ENCODE peak calls at places on chromosomes 6 and 20, in nine cellular contexts. One of them, this sample, is unnamed.

GRCh38 chr6:165841153-165841558 is 178.1 kb upstream of the PDE10A start:
- DNase-seq in fibroblast of lung: no peak
- DNase-seq in pancreas: no peak
- DNase-seq in heart left ventricle: no peak
- DNase-seq in activated B cell treated with CpG ODN at 0.5 μM for 24 hours: no peak
- DNase-seq in uterus: no peak
- DNase-seq in CD8-positive, alpha-beta T cell: no peak
- DNase-seq in fibroblast of the aortic adventitia: no peak
- DNase-seq in GM13977: no peak
- DNase-seq in this sample: no peak

GRCh38 chr6:95601133-95601532 is 23.8 kb downstream of the MANEA start:
- DNase-seq in fibroblast of lung: peak
- DNase-seq in pancreas: no peak
- DNase-seq in heart left ventricle: no peak
- DNase-seq in activated B cell treated with CpG ODN at 0.5 μM for 24 hours: no peak
- DNase-seq in uterus: no peak
- DNase-seq in CD8-positive, alpha-beta T cell: no peak
- DNase-seq in fibroblast of the aortic adventitia: no peak
- DNase-seq in GM13977: no peak
- DNase-seq in this sample: no peak

GRCh38 chr6:56101141-56101553 is 146.2 kb downstream of the COL21A1 start:
- DNase-seq in fibroblast of lung: peak
- DNase-seq in pancreas: no peak
- DNase-seq in heart left ventricle: no peak
- DNase-seq in activated B cell treated with CpG ODN at 0.5 μM for 24 hours: no peak
- DNase-seq in uterus: no peak
- DNase-seq in CD8-positive, alpha-beta T cell: no peak
- DNase-seq in fibroblast of the aortic adventitia: peak
- DNase-seq in GM13977: no peak
- DNase-seq in this sample: no peak

GRCh38 chr6:73728548-73729205 is 32.7 kb downstream of the CD109 start:
- DNase-seq in fibroblast of lung: no peak
- DNase-seq in pancreas: no peak
- DNase-seq in heart left ventricle: no peak
- DNase-seq in activated B cell treated with CpG ODN at 0.5 μM for 24 hours: no peak
- DNase-seq in uterus: no peak
- DNase-seq in CD8-positive, alpha-beta T cell: no peak
- DNase-seq in fibroblast of the aortic adventitia: no peak
- DNase-seq in GM13977: no peak
- DNase-seq in this sample: peak

GRCh38 chr20:51305316-51306052 is 237.0 kb downstream of the NFATC2 start:
- DNase-seq in fibroblast of lung: no peak
- DNase-seq in pancreas: no peak
- DNase-seq in heart left ventricle: no peak
- DNase-seq in activated B cell treated with CpG ODN at 0.5 μM for 24 hours: no peak
- DNase-seq in uterus: no peak
- DNase-seq in CD8-positive, alpha-beta T cell: no peak
- DNase-seq in fibroblast of the aortic adventitia: no peak
- DNase-seq in GM13977: no peak
- DNase-seq in this sample: no peak

GRCh38 chr6:44009425-44010321 is 117.6 kb downstream of the MRPL14 start:
- DNase-seq in fibroblast of lung: no peak
- DNase-seq in pancreas: no peak
- DNase-seq in heart left ventricle: peak
- DNase-seq in activated B cell treated with CpG ODN at 0.5 μM for 24 hours: no peak
- DNase-seq in uterus: peak
- DNase-seq in CD8-positive, alpha-beta T cell: no peak
- DNase-seq in fibroblast of the aortic adventitia: peak
- DNase-seq in GM13977: no peak
- DNase-seq in this sample: no peak

GRCh38 chr6:46078294-46078693 is 51.5 kb upstream of the ENPP4 start:
- DNase-seq in fibroblast of lung: no peak
- DNase-seq in pancreas: no peak
- DNase-seq in heart left ventricle: no peak
- DNase-seq in activated B cell treated with CpG ODN at 0.5 μM for 24 hours: no peak
- DNase-seq in uterus: no peak
- DNase-seq in CD8-positive, alpha-beta T cell: no peak
- DNase-seq in fibroblast of the aortic adventitia: no peak
- DNase-seq in GM13977: no peak
- DNase-seq in this sample: no peak

GRCh38 chr6:133326584-133326983 is 85.4 kb downstream of the EYA4 start:
- DNase-seq in fibroblast of lung: no peak
- DNase-seq in pancreas: no peak
- DNase-seq in heart left ventricle: no peak
- DNase-seq in activated B cell treated with CpG ODN at 0.5 μM for 24 hours: no peak
- DNase-seq in uterus: no peak
- DNase-seq in CD8-positive, alpha-beta T cell: no peak
- DNase-seq in fibroblast of the aortic adventitia: no peak
- DNase-seq in GM13977: no peak
- DNase-seq in this sample: no peak

GRCh38 chr20:49832632-49833327 is 20.2 kb downstream of the SLC9A8 start:
- DNase-seq in fibroblast of lung: peak
- DNase-seq in pancreas: no peak
- DNase-seq in heart left ventricle: no peak
- DNase-seq in activated B cell treated with CpG ODN at 0.5 μM for 24 hours: no peak
- DNase-seq in uterus: no peak
- DNase-seq in CD8-positive, alpha-beta T cell: no peak
- DNase-seq in fibroblast of the aortic adventitia: no peak
- DNase-seq in GM13977: no peak
- DNase-seq in this sample: no peak

GRCh38 chr6:167553716-167554115 is 228.8 kb downstream of the TTLL2 start:
- DNase-seq in fibroblast of lung: no peak
- DNase-seq in pancreas: no peak
- DNase-seq in heart left ventricle: no peak
- DNase-seq in activated B cell treated with CpG ODN at 0.5 μM for 24 hours: no peak
- DNase-seq in uterus: no peak
- DNase-seq in CD8-positive, alpha-beta T cell: no peak
- DNase-seq in fibroblast of the aortic adventitia: no peak
- DNase-seq in GM13977: no peak
- DNase-seq in this sample: no peak
- TF ChIP-seq CTCF in fibroblast of lung: no peak
- TF ChIP-seq CTCF in pancreas: no peak
- TF ChIP-seq CTCF in heart left ventricle: no peak
- TF ChIP-seq CTCF in activated B cell treated with CpG ODN at 0.5 μM for 24 hours: no peak
- TF ChIP-seq CTCF in uterus: no peak
- TF ChIP-seq CTCF in CD8-positive, alpha-beta T cell: no peak
- TF ChIP-seq CTCF in fibroblast of the aortic adventitia: no peak
- TF ChIP-seq CTCF in GM13977: no peak
- TF ChIP-seq CTCF in this sample: no peak

DNA sequence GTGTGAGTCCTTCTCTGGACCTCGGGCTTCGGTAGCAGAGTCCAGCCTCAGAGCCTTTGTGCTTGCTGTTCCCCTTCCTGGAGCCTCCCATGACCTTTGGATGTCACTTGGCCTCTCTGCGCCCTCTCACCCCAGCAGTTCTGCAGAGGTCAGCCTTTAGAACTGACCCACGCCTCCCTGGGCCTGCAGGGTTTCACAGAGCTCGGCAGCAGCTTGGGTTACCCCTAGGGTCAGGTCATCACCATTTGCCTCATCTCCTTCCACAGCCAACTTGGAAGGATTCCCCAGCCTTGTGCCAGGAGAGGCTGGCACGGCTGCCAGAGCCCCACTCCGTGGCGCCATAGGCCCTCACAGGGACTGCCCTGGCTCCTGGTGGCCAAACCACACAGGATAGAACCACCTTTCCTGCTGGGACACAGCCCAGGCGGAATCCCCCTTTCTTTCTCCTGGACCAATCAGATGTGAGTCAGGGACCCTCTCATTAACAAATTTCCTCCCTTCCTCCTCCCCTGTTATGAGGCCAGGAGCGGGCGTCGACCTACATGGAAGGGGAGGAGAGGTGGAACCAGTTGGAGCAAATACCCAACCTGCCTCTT is 13.9 kb upstream of the SIRPA start:
- DNase-seq in fibroblast of lung: no peak
- DNase-seq in pancreas: peak
- DNase-seq in heart left ventricle: peak
- DNase-seq in activated B cell treated with CpG ODN at 0.5 μM for 24 hours: no peak
- DNase-seq in uterus: no peak
- DNase-seq in CD8-positive, alpha-beta T cell: no peak
- DNase-seq in fibroblast of the aortic adventitia: no peak
- DNase-seq in GM13977: no peak
- DNase-seq in this sample: no peak
- TF ChIP-seq CTCF in fibroblast of lung: no peak
- TF ChIP-seq CTCF in pancreas: no peak
- TF ChIP-seq CTCF in heart left ventricle: no peak
- TF ChIP-seq CTCF in activated B cell treated with CpG ODN at 0.5 μM for 24 hours: no peak
- TF ChIP-seq CTCF in uterus: no peak
- TF ChIP-seq CTCF in CD8-positive, alpha-beta T cell: no peak
- TF ChIP-seq CTCF in fibroblast of the aortic adventitia: no peak
- TF ChIP-seq CTCF in GM13977: no peak
- TF ChIP-seq CTCF in this sample: no peak

GRCh38 chr20:23403721-23404120 is 17.6 kb downstream of the NAPB start:
- DNase-seq in fibroblast of lung: peak
- DNase-seq in pancreas: no peak
- DNase-seq in heart left ventricle: no peak
- DNase-seq in activated B cell treated with CpG ODN at 0.5 μM for 24 hours: no peak
- DNase-seq in uterus: no peak
- DNase-seq in CD8-positive, alpha-beta T cell: no peak
- DNase-seq in fibroblast of the aortic adventitia: no peak
- DNase-seq in GM13977: no peak
- DNase-seq in this sample: no peak

GRCh38 chr20:23396961-23397620 is 24.2 kb downstream of the NAPB start:
- DNase-seq in fibroblast of lung: no peak
- DNase-seq in pancreas: no peak
- DNase-seq in heart left ventricle: no peak
- DNase-seq in activated B cell treated with CpG ODN at 0.5 μM for 24 hours: no peak
- DNase-seq in uterus: no peak
- DNase-seq in CD8-positive, alpha-beta T cell: no peak
- DNase-seq in fibroblast of the aortic adventitia: peak
- DNase-seq in GM13977: no peak
- DNase-seq in this sample: no peak

GRCh38 chr20:23397961-23398360 is 23.3 kb downstream of the NAPB start:
- DNase-seq in fibroblast of lung: peak
- DNase-seq in pancreas: no peak
- DNase-seq in heart left ventricle: no peak
- DNase-seq in activated B cell treated with CpG ODN at 0.5 μM for 24 hours: no peak
- DNase-seq in uterus: no peak
- DNase-seq in CD8-positive, alpha-beta T cell: no peak
- DNase-seq in fibroblast of the aortic adventitia: peak
- DNase-seq in GM13977: no peak
- DNase-seq in this sample: no peak

GRCh38 chr20:23401051-23401450 is 20.2 kb downstream of the NAPB start:
- DNase-seq in fibroblast of lung: no peak
- DNase-seq in pancreas: no peak
- DNase-seq in heart left ventricle: no peak
- DNase-seq in activated B cell treated with CpG ODN at 0.5 μM for 24 hours: no peak
- DNase-seq in uterus: no peak
- DNase-seq in CD8-positive, alpha-beta T cell: no peak
- DNase-seq in fibroblast of the aortic adventitia: no peak
- DNase-seq in GM13977: no peak
- DNase-seq in this sample: no peak

DNA sequence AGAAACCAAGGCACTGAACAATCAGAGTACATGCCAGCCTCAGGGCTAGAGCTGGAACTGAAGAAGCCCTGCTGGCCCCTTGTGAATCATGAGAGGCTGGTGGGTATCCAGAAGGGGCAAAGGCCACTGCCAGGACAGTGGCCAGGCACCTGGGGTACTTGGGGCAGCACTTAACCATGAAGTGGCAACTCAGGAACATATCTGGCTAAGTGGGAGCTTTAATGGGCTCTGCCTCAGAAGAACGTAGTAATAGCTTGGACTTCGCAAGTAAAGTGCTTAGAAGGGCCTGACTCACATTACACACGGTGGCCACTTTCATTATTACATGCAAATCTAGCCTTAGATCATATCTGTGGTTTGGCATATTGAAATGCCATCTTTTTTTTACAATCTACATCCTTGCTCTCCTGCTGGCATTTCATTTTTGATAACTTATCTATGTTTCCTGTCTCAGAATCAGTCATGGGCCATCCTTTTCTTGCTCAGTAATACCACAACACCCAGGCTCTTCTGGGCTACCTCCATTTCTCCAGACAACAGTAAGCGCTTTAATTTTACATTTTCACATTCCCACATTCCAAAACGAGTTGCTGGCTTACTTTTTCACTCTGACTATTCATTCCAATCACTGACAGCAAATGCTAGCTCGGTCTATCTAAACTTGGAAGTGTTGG is 21.6 kb downstream of the NAPB start:
- DNase-seq in fibroblast of lung: no peak
- DNase-seq in pancreas: no peak
- DNase-seq in heart left ventricle: no peak
- DNase-seq in activated B cell treated with CpG ODN at 0.5 μM for 24 hours: no peak
- DNase-seq in uterus: no peak
- DNase-seq in CD8-positive, alpha-beta T cell: no peak
- DNase-seq in fibroblast of the aortic adventitia: peak
- DNase-seq in GM13977: no peak
- DNase-seq in this sample: peak
- TF ChIP-seq CTCF in fibroblast of lung: no peak
- TF ChIP-seq CTCF in pancreas: no peak
- TF ChIP-seq CTCF in heart left ventricle: no peak
- TF ChIP-seq CTCF in activated B cell treated with CpG ODN at 0.5 μM for 24 hours: no peak
- TF ChIP-seq CTCF in uterus: no peak
- TF ChIP-seq CTCF in CD8-positive, alpha-beta T cell: no peak
- TF ChIP-seq CTCF in fibroblast of the aortic adventitia: peak
- TF ChIP-seq CTCF in GM13977: no peak
- TF ChIP-seq CTCF in this sample: no peak

GRCh38 chr20:58243653-58244410 is 15.4 kb upstream of the ANKRD60 start:
- DNase-seq in fibroblast of lung: no peak
- DNase-seq in pancreas: no peak
- DNase-seq in heart left ventricle: no peak
- DNase-seq in activated B cell treated with CpG ODN at 0.5 μM for 24 hours: no peak
- DNase-seq in uterus: no peak
- DNase-seq in CD8-positive, alpha-beta T cell: no peak
- DNase-seq in fibroblast of the aortic adventitia: no peak
- DNase-seq in GM13977: no peak
- DNase-seq in this sample: no peak

GRCh38 chr20:58245181-58245891 is 16.9 kb upstream of the ANKRD60 start:
- DNase-seq in fibroblast of lung: no peak
- DNase-seq in pancreas: no peak
- DNase-seq in heart left ventricle: no peak
- DNase-seq in activated B cell treated with CpG ODN at 0.5 μM for 24 hours: no peak
- DNase-seq in uterus: no peak
- DNase-seq in CD8-positive, alpha-beta T cell: no peak
- DNase-seq in fibroblast of the aortic adventitia: no peak
- DNase-seq in GM13977: no peak
- DNase-seq in this sample: no peak

GRCh38 chr20:58244517-58245030 is 16.1 kb upstream of the ANKRD60 start:
- DNase-seq in fibroblast of lung: no peak
- DNase-seq in pancreas: no peak
- DNase-seq in heart left ventricle: no peak
- DNase-seq in activated B cell treated with CpG ODN at 0.5 μM for 24 hours: no peak
- DNase-seq in uterus: no peak
- DNase-seq in CD8-positive, alpha-beta T cell: no peak
- DNase-seq in fibroblast of the aortic adventitia: no peak
- DNase-seq in GM13977: no peak
- DNase-seq in this sample: no peak

GRCh38 chr20:58245931-58246330 is 17.5 kb upstream of the ANKRD60 start:
- DNase-seq in fibroblast of lung: no peak
- DNase-seq in pancreas: no peak
- DNase-seq in heart left ventricle: no peak
- DNase-seq in activated B cell treated with CpG ODN at 0.5 μM for 24 hours: no peak
- DNase-seq in uterus: no peak
- DNase-seq in CD8-positive, alpha-beta T cell: no peak
- DNase-seq in fibroblast of the aortic adventitia: no peak
- DNase-seq in GM13977: no peak
- DNase-seq in this sample: no peak

GRCh38 chr20:58246346-58246745 is 17.9 kb upstream of the ANKRD60 start:
- DNase-seq in fibroblast of lung: peak
- DNase-seq in pancreas: no peak
- DNase-seq in heart left ventricle: no peak
- DNase-seq in activated B cell treated with CpG ODN at 0.5 μM for 24 hours: no peak
- DNase-seq in uterus: no peak
- DNase-seq in CD8-positive, alpha-beta T cell: no peak
- DNase-seq in fibroblast of the aortic adventitia: peak
- DNase-seq in GM13977: no peak
- DNase-seq in this sample: no peak
- TF ChIP-seq CTCF in fibroblast of lung: peak
- TF ChIP-seq CTCF in pancreas: no peak
- TF ChIP-seq CTCF in heart left ventricle: no peak
- TF ChIP-seq CTCF in activated B cell treated with CpG ODN at 0.5 μM for 24 hours: no peak
- TF ChIP-seq CTCF in uterus: no peak
- TF ChIP-seq CTCF in CD8-positive, alpha-beta T cell: no peak
- TF ChIP-seq CTCF in fibroblast of the aortic adventitia: peak
- TF ChIP-seq CTCF in GM13977: no peak
- TF ChIP-seq CTCF in this sample: no peak

This sample was measured in GM10248.